ENCODE peak calls at places on chromosomes 13 and 19, in ten cellular contexts. C is sigmoid colon, M is thoracic aorta, N is aorta, X is endodermal cell, V is PC-3, P is colonic mucosa, E is hepatocyte, Y is mesendoderm, L is pancreas. D is an unnamed sample.

GRCh38 chr19:42345191-42345812 is 19.9 kb downstream of the MEGF8 start:
- DNase-seq in C (no peak), M (no peak), N (no peak), X (no peak), V (no peak), P (no peak), E (peak; percentile 37), Y (no peak), L (no peak), D (no peak)

GRCh38 chr13:86155756-86156155 is 356.5 kb upstream of the SLITRK6 start:
- DNase-seq in C (no peak), M (no peak), N (no peak), X (no peak), V (no peak), P (no peak), E (no peak), Y (peak; percentile 2), L (no peak), D (no peak)

GRCh38 chr19:17420267-17420924 is 549 bp downstream of the MVB12A start:
- DNase-seq in C (peak; percentile 74), M (no peak), N (peak; percentile 81), X (peak; percentile 80), V (peak; percentile 38), P (peak; percentile 47), E (peak; percentile 46), Y (peak; percentile 43), L (peak; percentile 79), D (no peak)

GRCh38 chr19:41699231-41699967 is 9.0 kb upstream of the CEACAM5 start:
- DNase-seq in C (peak; percentile 52), M (no peak), N (peak; percentile 47), X (peak; percentile 23), V (no peak), P (peak; percentile 37), E (no peak), Y (no peak), L (no peak), D (no peak)

GRCh38 chr19:52533901-52534300 is 6.4 kb downstream of the ZNF808 start:
- DNase-seq in C (no peak), M (no peak), N (no peak), X (no peak), V (no peak), P (no peak), E (peak; percentile 13), Y (peak; percentile 45), L (no peak), D (no peak)

GRCh38 chr19:3879656-3880055 is 829 bp upstream of the ATCAY start:
- DNase-seq in C (no peak), M (no peak), N (no peak), X (no peak), V (no peak), P (no peak), E (no peak), Y (no peak), L (no peak), D (no peak)

GRCh38 chr13:94678845-94679244 is 33.5 kb downstream of the SOX21 start:
- DNase-seq in C (no peak), M (no peak), N (no peak), X (no peak), V (peak; percentile 42), P (no peak), E (no peak), Y (no peak), L (no peak), D (no peak)

GRCh38 chr13:42553098-42554046 is 20.6 kb upstream of the TNFSF11 start:
- DNase-seq in C (no peak), M (no peak), N (no peak), X (no peak), V (peak; percentile 76), P (peak; percentile 28), E (peak; percentile 56), Y (no peak), L (no peak), D (peak; percentile 87)

GRCh38 chr19:49135686-49136085 is 16.3 kb downstream of the PPFIA3 start:
- DNase-seq in C (no peak), M (no peak), N (no peak), X (no peak), V (no peak), P (no peak), E (no peak), Y (no peak), L (no peak), D (no peak)

GRCh38 chr19:49130325-49130724 is 11.0 kb downstream of the PPFIA3 start:
- DNase-seq in C (no peak), M (no peak), N (no peak), X (no peak), V (no peak), P (no peak), E (no peak), Y (no peak), L (no peak), D (no peak)

GRCh38 chr19:49136771-49137171 is 17.4 kb downstream of the PPFIA3 start:
- DNase-seq in C (peak; percentile 88), M (no peak), N (no peak), X (no peak), V (no peak), P (peak; percentile 61), E (no peak), Y (no peak), L (peak; percentile 69), D (no peak)

GRCh38 chr19:49133621-49134454 is 14.5 kb downstream of the PPFIA3 start:
- DNase-seq in C (peak; percentile 81), M (no peak), N (peak; percentile 88), X (peak; percentile 95), V (no peak), P (peak; percentile 92), E (no peak), Y (peak; percentile 48), L (peak; percentile 87), D (peak; percentile 33)

GRCh38 chr19:49132974-49133609 is 13.7 kb downstream of the PPFIA3 start:
- DNase-seq in C (no peak), M (no peak), N (no peak), X (peak; percentile 90), V (no peak), P (peak; percentile 70), E (no peak), Y (peak; percentile 43), L (peak; percentile 71), D (no peak)
- H3K27ac ChIP-seq in C (peak overlapping the region; percentile 56), M (no peak overlapping the region), N (no peak overlapping the region), X (no peak overlapping the region), V (no peak overlapping the region), P (peak overlapping the region; percentile 33), E (no peak overlapping the region), Y (no peak overlapping the region), L (no peak overlapping the region), D (no peak overlapping the region)

DNA sequence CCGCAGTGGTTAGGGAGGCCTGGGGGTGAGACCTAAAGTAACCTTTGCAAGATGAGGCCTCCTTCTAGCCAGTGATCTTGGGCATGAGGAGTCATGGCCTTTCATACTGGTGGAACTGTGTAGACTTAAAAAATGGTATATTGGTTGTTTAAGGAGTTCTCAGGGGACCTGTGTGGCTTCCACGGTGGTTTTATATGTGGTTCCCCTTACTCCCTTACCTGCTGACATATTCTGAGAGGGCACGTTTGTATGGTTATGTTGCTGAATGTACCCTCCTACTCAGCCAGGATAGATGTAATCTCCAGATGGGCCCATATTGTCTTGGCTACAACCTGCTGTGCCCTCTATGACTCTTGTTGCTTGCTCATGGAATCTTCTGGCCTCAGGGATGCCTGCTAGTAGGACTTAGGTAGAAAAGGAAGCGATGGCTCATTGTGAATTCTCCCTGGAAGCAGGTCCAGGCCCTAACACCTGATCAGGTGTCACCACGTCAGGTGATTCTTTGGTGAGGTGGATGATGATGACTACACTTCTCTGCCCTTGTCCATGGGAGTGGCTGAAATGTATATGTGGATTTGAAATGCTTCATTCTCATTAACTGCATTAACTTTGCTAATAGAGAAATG is 1.8 kb downstream of the ZNF460 start:
- DNase-seq in C (no peak), M (no peak), N (no peak), X (no peak), V (peak; percentile 62), P (no peak), E (peak; percentile 52), Y (no peak), L (no peak), D (no peak)
- H3K4me3 ChIP-seq in C (peak overlapping the region; percentile 97), M (peak overlapping the region; percentile 89), N (no peak overlapping the region), X (peak overlapping the region; percentile 93), V (peak overlapping the region; percentile 100), P (no peak overlapping the region), E (no peak overlapping the region), Y (no peak overlapping the region), L (no peak overlapping the region), D (peak overlapping the region; percentile 27)

DNA sequence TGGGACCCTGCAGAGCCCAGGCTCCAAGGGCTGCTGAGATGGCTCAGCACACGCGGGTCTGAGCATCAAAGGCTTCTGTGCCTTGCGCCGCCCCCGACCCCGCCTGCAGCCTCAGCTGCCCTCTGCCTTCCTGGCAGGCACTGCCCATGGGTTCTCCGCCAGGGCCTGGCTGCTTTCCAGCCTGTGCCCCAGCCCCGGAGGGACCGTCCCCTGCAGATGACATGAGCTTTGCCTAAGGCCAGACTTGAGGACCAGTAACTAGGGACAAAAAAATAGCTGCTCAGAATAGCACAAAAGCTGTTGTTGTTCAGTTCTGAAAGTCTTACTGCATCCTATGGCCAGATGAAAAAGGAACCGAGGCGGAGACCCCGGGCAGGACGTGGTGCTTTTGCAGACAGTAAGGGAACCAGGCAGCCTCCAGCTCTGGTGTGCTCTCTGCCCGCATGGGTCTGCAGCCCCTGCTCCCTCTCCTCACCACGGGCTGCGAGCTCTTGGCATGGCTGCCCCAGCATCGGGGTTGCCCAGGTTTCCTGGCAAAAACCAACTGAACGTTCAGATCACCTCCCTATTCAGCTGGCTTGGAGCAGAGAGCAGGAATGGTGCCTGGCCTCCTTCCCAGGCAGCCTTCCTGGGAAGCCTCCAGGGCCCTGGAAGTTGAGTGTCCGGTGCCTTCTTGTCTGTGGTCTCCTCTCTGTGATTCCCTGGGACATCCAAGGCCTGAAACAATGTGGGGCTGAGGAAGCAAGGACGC is 12.5 kb upstream of the CFAP97D2 start:
- DNase-seq in C (no peak), M (no peak), N (peak; percentile 85), X (no peak), V (no peak), P (no peak), E (no peak), Y (no peak), L (peak; percentile 28), D (no peak)
- H3K27ac ChIP-seq in C (peak overlapping the region; percentile 77), M (peak overlapping the region; percentile 31), N (peak overlapping the region; percentile 91), X (no peak overlapping the region), V (no peak overlapping the region), P (no peak overlapping the region), E (no peak overlapping the region), Y (no peak overlapping the region), L (no peak overlapping the region), D (no peak overlapping the region)

GRCh38 chr19:40376286-40376862 is 13.6 kb downstream of the HIPK4 start:
- DNase-seq in C (no peak), M (no peak), N (no peak), X (no peak), V (no peak), P (no peak), E (no peak), Y (no peak), L (no peak), D (no peak)
- H3K4me3 ChIP-seq in C (no peak overlapping the region), M (no peak overlapping the region), N (no peak overlapping the region), X (no peak overlapping the region), V (no peak overlapping the region), P (no peak overlapping the region), E (no peak overlapping the region), Y (no peak overlapping the region), L (no peak overlapping the region), D (no peak overlapping the region)

DNA sequence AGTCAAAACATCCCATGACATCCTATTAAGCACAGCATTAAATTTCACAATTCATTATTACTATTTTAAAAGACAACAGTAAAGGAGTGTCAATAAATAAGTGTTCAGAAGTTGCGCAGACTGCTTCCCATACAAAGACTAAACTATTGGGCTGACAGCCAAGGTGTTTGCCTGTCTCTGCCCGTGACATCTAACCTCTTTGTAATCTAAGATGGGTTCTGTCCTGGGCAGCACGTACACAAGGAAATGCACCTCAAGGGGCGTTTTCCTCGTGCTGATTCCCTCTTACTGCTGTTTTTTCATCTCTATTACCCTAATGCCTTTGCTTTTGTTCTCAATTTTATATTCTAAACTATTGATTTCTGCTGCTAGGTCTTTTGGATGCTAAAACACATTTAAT is 216.3 kb downstream of the NHLRC3 start:
- DNase-seq in C (no peak), M (no peak), N (no peak), X (no peak), V (no peak), P (no peak), E (no peak), Y (no peak), L (no peak), D (no peak)
- H3K27ac ChIP-seq in C (no peak overlapping the region), M (no peak overlapping the region), N (no peak overlapping the region), X (no peak overlapping the region), V (no peak overlapping the region), P (no peak overlapping the region), E (no peak overlapping the region), Y (no peak overlapping the region), L (no peak overlapping the region), D (no peak overlapping the region)

D was measured in brain microvascular endothelial cell.